ENCODE peak calls at places on chromosomes 12 and 14, in seven cellular contexts. U is NCI-H1105, K is HuH-7, J is NCI-H446, V is cardiac fibroblast, S is putamen, L is globus pallidus. E is an unnamed sample.

GRCh38 chr12:43462080-43462479 is 89.9 kb downstream of the ADAMTS20 start:
- DNase-seq in K (no peak), J (no peak), L (no peak), S (no peak), U (no peak), V (no peak), E (no peak)

GRCh38 chr14:96114002-96114401 is 74.8 kb downstream of the C14orf132 start:
- DNase-seq in L (no peak), U (no peak), K (no peak), S (no peak), J (no peak), V (no peak), E (no peak)

GRCh38 chr12:111624540-111624939 is 25.4 kb upstream of the ATXN2 start:
- DNase-seq in S (no peak), U (no peak), L (no peak), K (no peak), J (no peak), V (no peak), E (no peak)

GRCh38 chr14:24392327-24393098 is 6.3 kb upstream of the NYNRIN start:
- DNase-seq in L (no peak), K (no peak), S (no peak), J (no peak), V (peak), U (peak), E (no peak)

GRCh38 chr12:123714302-123714627 is 2.1 kb downstream of the ATP6V0A2 start:
- DNase-seq in K (no peak), U (no peak), S (no peak), L (no peak), J (no peak), V (no peak), E (no peak)

GRCh38 chr14:57060276-57060956 is 208.3 kb downstream of the EXOC5 start:
- DNase-seq in J (no peak), S (peak), K (no peak), L (peak), V (peak), U (no peak), E (no peak)

GRCh38 chr14:67705211-67705610 is 3.5 kb downstream of the RDH12 start:
- DNase-seq in J (no peak), L (peak), V (no peak), S (no peak), U (no peak), K (no peak), E (no peak)

GRCh38 chr14:70096866-70097265 is 91.9 kb downstream of the SLC8A3 start:
- DNase-seq in V (peak), S (no peak), L (peak), U (no peak), K (peak), J (no peak), E (no peak)

GRCh38 chr14:50023671-50024490 is 92.5 kb downstream of the VCPKMT start:
- DNase-seq in U (no peak), S (no peak), L (no peak), V (peak), J (no peak), K (no peak), E (no peak)

GRCh38 chr14:36997843-36998242 is 174.6 kb downstream of the SLC25A21 start:
- DNase-seq in V (no peak), K (no peak), S (no peak), J (no peak), U (no peak), L (no peak), E (no peak)

GRCh38 chr12:47100146-47100545 is 20.4 kb upstream of the AMIGO2 start:
- DNase-seq in U (no peak), S (no peak), V (no peak), J (no peak), K (no peak), L (no peak), E (no peak)

GRCh38 chr14:81147140-81147897 is 73.4 kb downstream of the GTF2A1 start:
- DNase-seq in V (no peak), U (peak), L (no peak), K (no peak), J (no peak), S (no peak), E (no peak)

GRCh38 chr14:23708343-23708742 is 72.2 kb downstream of the DHRS2 start:
- DNase-seq in J (no peak), U (no peak), L (no peak), S (no peak), V (no peak), K (no peak), E (no peak)

GRCh38 chr14:86604546-86604945 is 1074.6 kb downstream of the FLRT2 start:
- DNase-seq in L (no peak), U (no peak), K (no peak), S (no peak), V (no peak), J (no peak), E (no peak)

GRCh38 chr12:19771858-19772257 is 332.6 kb downstream of the AEBP2 start:
- DNase-seq in J (no peak), V (peak), K (no peak), S (no peak), U (no peak), L (no peak), E (no peak)

GRCh38 chr12:102120564-102120873 is 536 bp downstream of the PARPBP start:
- DNase-seq in J (no peak), K (peak), S (no peak), U (no peak), L (no peak), V (no peak), E (no peak)

GRCh38 chr12:68028647-68029046 is 39.4 kb downstream of the IFNG-AS1 start:
- DNase-seq in L (no peak), V (no peak), K (no peak), J (no peak), U (no peak), S (no peak), E (no peak)

GRCh38 chr14:95206534-95206933 is 49.2 kb upstream of the DICER1 start:
- DNase-seq in U (no peak), S (no peak), L (no peak), K (no peak), V (no peak), J (no peak), E (no peak)

GRCh38 chr12:102957339-102958050 is at the start of gene ASCL1:
- DNase-seq in L (peak), S (peak), J (no peak), K (peak), V (peak), U (peak), E (no peak)

GRCh38 chr14:72261068-72261467 is 328.8 kb downstream of the RGS6 start:
- DNase-seq in S (no peak), V (no peak), J (no peak), U (no peak), L (no peak), K (no peak), E (no peak)

GRCh38 chr12:45183263-45183662 is 32.6 kb upstream of the ANO6 start:
- DNase-seq in U (no peak), L (no peak), K (peak), V (peak), J (no peak), S (no peak), E (no peak)

GRCh38 chr12:45989277-45989856 is 1.0 kb downstream of the SCAF11 start:
- DNase-seq in V (no peak), K (no peak), U (peak), S (no peak), J (no peak), L (no peak), E (no peak)

GRCh38 chr14:34262511-34262910 is 199.5 kb downstream of the SPTSSA start:
- DNase-seq in V (no peak), J (no peak), K (no peak), S (peak), L (no peak), U (no peak), E (no peak)

GRCh38 chr14:68473050-68473449 is 319.8 kb downstream of the ZFP36L1 start:
- DNase-seq in J (no peak), U (no peak), V (no peak), S (no peak), K (no peak), L (no peak), E (no peak)

GRCh38 chr14:77979171-77979570 is 179.3 kb downstream of the ADCK1 start:
- DNase-seq in V (no peak), J (no peak), L (peak), S (peak), U (no peak), K (no peak), E (no peak)

GRCh38 chr12:49825360-49825970 is 2.7 kb downstream of the NCKAP5L start:
- DNase-seq in K (no peak), V (peak), S (no peak), J (no peak), U (no peak), L (peak), E (no peak)

GRCh38 chr12:115749071-115749470 is 528.4 kb downstream of the MED13L start:
- DNase-seq in L (no peak), U (no peak), S (no peak), J (no peak), K (no peak), V (no peak), E (no peak)

GRCh38 chr14:95294834-95295599 is 24.7 kb downstream of the CLMN start:
- DNase-seq in V (peak), K (no peak), U (no peak), J (no peak), S (no peak), L (no peak), E (no peak)

GRCh38 chr14:98736701-98737338 is 535.2 kb downstream of the BCL11B start:
- DNase-seq in L (no peak), V (no peak), J (no peak), K (no peak), S (no peak), U (no peak), E (no peak)

GRCh38 chr12:41368006-41368405 is 179.9 kb downstream of the PDZRN4 start:
- DNase-seq in S (no peak), U (no peak), J (no peak), L (no peak), V (no peak), K (peak), E (peak)

GRCh38 chr12:104207416-104207941 is 8.1 kb upstream of the TXNRD1 start:
- DNase-seq in U (no peak), S (no peak), K (no peak), J (no peak), V (peak), L (no peak), E (no peak)

GRCh38 chr12:119859241-119859640 is 17.9 kb downstream of the CIT start:
- DNase-seq in J (no peak), V (no peak), L (no peak), S (no peak), K (no peak), U (no peak), E (no peak)

GRCh38 chr12:20154060-20154459 is 214.3 kb upstream of the PDE3A start:
- DNase-seq in S (no peak), L (no peak), K (no peak), V (peak), J (no peak), U (no peak), E (no peak)

GRCh38 chr14:100676089-100676685 is 50.5 kb upstream of the DLK1 start:
- DNase-seq in S (no peak), J (no peak), K (no peak), V (no peak), L (no peak), U (no peak), E (no peak)

GRCh38 chr14:21101802-21102413 is 1.0 kb downstream of the TMEM253 start:
- DNase-seq in J (no peak), L (no peak), S (no peak), V (no peak), U (no peak), K (no peak), E (no peak)

GRCh38 chr12:132083731-132084641 is 60.1 kb downstream of the DDX51 start:
- DNase-seq in J (peak), K (peak), L (peak), S (peak), U (peak), V (peak), E (peak)

GRCh38 chr12:52175411-52176350 is 16.1 kb downstream of the KRT80 start:
- DNase-seq in S (no peak), J (peak), K (no peak), V (peak), U (peak), L (no peak), E (no peak)

GRCh38 chr12:34605510-34605887 is 583.2 kb downstream of the ALG10 start:
- DNase-seq in L (no peak), S (no peak), U (no peak), J (no peak), K (no peak), V (no peak), E (no peak)

GRCh38 chr14:69617796-69618195 is 6.4 kb downstream of the SUSD6 start:
- DNase-seq in L (no peak), J (no peak), S (no peak), U (no peak), K (no peak), V (no peak), E (no peak)